ENCODE peak calls at places on chromosomes 3 and 15, in seven cellular contexts. S, D, N, K, Z, H and X are unnamed samples.

GRCh38 chr15:64845826-64846225 is 4.1 kb downstream of the PLEKHO2 start:
- DNase-seq in S (no peak), D (no peak), N (no peak), K (no peak), Z (no peak), H (no peak), X (no peak)

GRCh38 chr3:151837057-151837456 is 23.1 kb downstream of the AADAC start:
- DNase-seq in S (no peak), D (no peak), N (no peak), K (peak; percentile 49), Z (no peak), H (no peak), X (no peak)

GRCh38 chr15:65870889-65871533 is 1.7 kb downstream of the RAB11A start:
- DNase-seq in S (no peak), D (no peak), N (no peak), K (no peak), Z (no peak), H (no peak), X (no peak)

GRCh38 chr15:85527907-85528306 is 147.5 kb downstream of the AKAP13 start:
- DNase-seq in S (no peak), D (no peak), N (no peak), K (no peak), Z (no peak), H (no peak), X (no peak)

GRCh38 chr3:122394173-122394572 is 10.2 kb downstream of the FAM162A start:
- DNase-seq in S (no peak), D (no peak), N (no peak), K (no peak), Z (no peak), H (no peak), X (no peak)

GRCh38 chr3:50588759-50589433 is 19.6 kb downstream of the HEMK1 start:
- DNase-seq in S (no peak), D (no peak), N (no peak), K (no peak), Z (no peak), H (no peak), X (no peak)

GRCh38 chr3:39502838-39503145 is 35.3 kb downstream of the MOBP start:
- DNase-seq in S (no peak), D (no peak), N (no peak), K (no peak), Z (no peak), H (no peak), X (no peak)

GRCh38 chr3:27224197-27224596 is 145.0 kb downstream of the NEK10 start:
- DNase-seq in S (no peak), D (no peak), N (no peak), K (peak; percentile 14), Z (no peak), H (no peak), X (no peak)

GRCh38 chr3:182760576-182761164 is 32.6 kb upstream of the ATP11B start:
- DNase-seq in S (no peak), D (no peak), N (no peak), K (no peak), Z (no peak), H (no peak), X (no peak)

GRCh38 chr15:35630570-35630969 is 84.6 kb upstream of the DPH6 start:
- DNase-seq in S (no peak), D (no peak), N (peak; percentile 27), K (no peak), Z (no peak), H (no peak), X (no peak)

GRCh38 chr3:112351823-112352222 is 18.9 kb downstream of the CD200 start:
- DNase-seq in S (no peak), D (no peak), N (no peak), K (no peak), Z (no peak), H (no peak), X (no peak)

GRCh38 chr3:152328841-152329240 is 60.1 kb downstream of the MBNL1 start:
- DNase-seq in S (no peak), D (no peak), N (no peak), K (peak; percentile 60), Z (no peak), H (no peak), X (no peak)

GRCh38 chr15:54979949-54980348 is 216.8 kb downstream of the RSL24D1 start:
- DNase-seq in S (no peak), D (no peak), N (no peak), K (no peak), Z (no peak), H (no peak), X (no peak)

GRCh38 chr3:14374444-14374883 is 27.9 kb upstream of the SLC6A6 start:
- DNase-seq in S (no peak), D (no peak), N (no peak), K (no peak), Z (no peak), H (no peak), X (no peak)

GRCh38 chr15:78243491-78243941 is 9.2 kb upstream of the ACSBG1 start:
- DNase-seq in S (no peak), D (no peak), N (no peak), K (no peak), Z (no peak), H (no peak), X (no peak)

GRCh38 chr3:100653731-100654309 is 44.4 kb downstream of the ADGRG7 start:
- DNase-seq in S (no peak), D (no peak), N (no peak), K (no peak), Z (no peak), H (no peak), X (no peak)

GRCh38 chr3:180324791-180325190 is 277.2 kb upstream of the TTC14 start:
- DNase-seq in S (no peak), D (no peak), N (no peak), K (no peak), Z (no peak), H (no peak), X (no peak)